ENCODE peak calls at places on chromosome X, in nine cellular contexts. One of them, this sample, is unnamed.
A peak's percentile ranks its signal among the peaks of the same experiment; 100 is the strongest.

GRCh38 chrX:11792461-11793421 is 34.7 kb downstream of the MSL3 start:
- DNase-seq in CD4-positive, alpha-beta T cell: peak; percentile 48
- DNase-seq in lower lobe of right lung: peak; percentile 43
- DNase-seq in HCT116: no peak
- DNase-seq in transverse colon: peak; percentile 35
- DNase-seq in fibroblast of lung: no peak
- DNase-seq in Caco-2: no peak
- DNase-seq in hepatocyte: no peak
- DNase-seq in choroid plexus epithelial cell: no peak
- DNase-seq in this sample: no peak

GRCh38 chrX:13078739-13079444 is 34.5 kb upstream of the FAM9C start:
- DNase-seq in CD4-positive, alpha-beta T cell: no peak
- DNase-seq in lower lobe of right lung: no peak
- DNase-seq in HCT116: no peak
- DNase-seq in transverse colon: peak; percentile 41
- DNase-seq in fibroblast of lung: peak; percentile 83
- DNase-seq in Caco-2: no peak
- DNase-seq in hepatocyte: peak; percentile 57
- DNase-seq in choroid plexus epithelial cell: peak; percentile 94
- DNase-seq in this sample: no peak

GRCh38 chrX:112967903-112968302 is 127.3 kb upstream of the AMOT start:
- DNase-seq in CD4-positive, alpha-beta T cell: no peak
- DNase-seq in lower lobe of right lung: no peak
- DNase-seq in HCT116: no peak
- DNase-seq in transverse colon: no peak
- DNase-seq in fibroblast of lung: no peak
- DNase-seq in Caco-2: peak; percentile 29
- DNase-seq in hepatocyte: no peak
- DNase-seq in choroid plexus epithelial cell: no peak
- DNase-seq in this sample: no peak

GRCh38 chrX:64975989-64976672 is at the start of gene ZC4H2:
- DNase-seq in CD4-positive, alpha-beta T cell: peak; percentile 58
- DNase-seq in lower lobe of right lung: peak; percentile 80
- DNase-seq in HCT116: peak; percentile 54
- DNase-seq in transverse colon: peak; percentile 80
- DNase-seq in fibroblast of lung: peak; percentile 80
- DNase-seq in Caco-2: peak; percentile 71
- DNase-seq in hepatocyte: peak; percentile 77
- DNase-seq in choroid plexus epithelial cell: peak; percentile 82
- DNase-seq in this sample: no peak

GRCh38 chrX:71191253-71191652 is 31.8 kb upstream of the GJB1 start:
- DNase-seq in CD4-positive, alpha-beta T cell: no peak
- DNase-seq in lower lobe of right lung: no peak
- DNase-seq in HCT116: no peak
- DNase-seq in transverse colon: no peak
- DNase-seq in fibroblast of lung: no peak
- DNase-seq in Caco-2: no peak
- DNase-seq in hepatocyte: no peak
- DNase-seq in choroid plexus epithelial cell: no peak
- DNase-seq in this sample: no peak

GRCh38 chrX:39855748-39856129 is 242.0 kb downstream of the BCOR start:
- DNase-seq in CD4-positive, alpha-beta T cell: peak; percentile 71
- DNase-seq in lower lobe of right lung: no peak
- DNase-seq in HCT116: peak; percentile 19
- DNase-seq in transverse colon: peak; percentile 62
- DNase-seq in fibroblast of lung: peak; percentile 15
- DNase-seq in Caco-2: no peak
- DNase-seq in hepatocyte: peak; percentile 63
- DNase-seq in choroid plexus epithelial cell: no peak
- DNase-seq in this sample: no peak

GRCh38 chrX:120840826-120841225 is 34.8 kb downstream of the CT47B1 start:
- DNase-seq in CD4-positive, alpha-beta T cell: no peak
- DNase-seq in lower lobe of right lung: no peak
- DNase-seq in HCT116: no peak
- DNase-seq in transverse colon: no peak
- DNase-seq in fibroblast of lung: no peak
- DNase-seq in Caco-2: no peak
- DNase-seq in hepatocyte: no peak
- DNase-seq in choroid plexus epithelial cell: peak; percentile 83
- DNase-seq in this sample: no peak

GRCh38 chrX:20547649-20548051 is 280.9 kb upstream of the RPS6KA3 start:
- DNase-seq in CD4-positive, alpha-beta T cell: no peak
- DNase-seq in lower lobe of right lung: no peak
- DNase-seq in HCT116: no peak
- DNase-seq in transverse colon: peak; percentile 61
- DNase-seq in fibroblast of lung: peak; percentile 74
- DNase-seq in Caco-2: peak; percentile 31
- DNase-seq in hepatocyte: peak; percentile 50
- DNase-seq in choroid plexus epithelial cell: peak; percentile 64
- DNase-seq in this sample: peak; percentile 9

GRCh38 chrX:153305941-153306464 is 15.6 kb downstream of the PNMA6F start:
- DNase-seq in CD4-positive, alpha-beta T cell: no peak
- DNase-seq in lower lobe of right lung: no peak
- DNase-seq in HCT116: no peak
- DNase-seq in transverse colon: no peak
- DNase-seq in fibroblast of lung: no peak
- DNase-seq in Caco-2: no peak
- DNase-seq in hepatocyte: no peak
- DNase-seq in choroid plexus epithelial cell: no peak
- DNase-seq in this sample: no peak

GRCh38 chrX:46502848-46503247 is 42.4 kb downstream of the ZNF674 start:
- DNase-seq in CD4-positive, alpha-beta T cell: no peak
- DNase-seq in lower lobe of right lung: no peak
- DNase-seq in HCT116: no peak
- DNase-seq in transverse colon: no peak
- DNase-seq in fibroblast of lung: no peak
- DNase-seq in Caco-2: no peak
- DNase-seq in hepatocyte: no peak
- DNase-seq in choroid plexus epithelial cell: no peak
- DNase-seq in this sample: no peak

GRCh38 chrX:18864390-18864920 is 119.5 kb downstream of the PHKA2 start:
- DNase-seq in CD4-positive, alpha-beta T cell: no peak
- DNase-seq in lower lobe of right lung: no peak
- DNase-seq in HCT116: no peak
- DNase-seq in transverse colon: no peak
- DNase-seq in fibroblast of lung: no peak
- DNase-seq in Caco-2: no peak
- DNase-seq in hepatocyte: no peak
- DNase-seq in choroid plexus epithelial cell: no peak
- DNase-seq in this sample: no peak

GRCh38 chrX:23952984-23953907 is 45.4 kb downstream of the CXorf58 start:
- DNase-seq in CD4-positive, alpha-beta T cell: peak; percentile 32
- DNase-seq in lower lobe of right lung: no peak
- DNase-seq in HCT116: no peak
- DNase-seq in transverse colon: no peak
- DNase-seq in fibroblast of lung: no peak
- DNase-seq in Caco-2: no peak
- DNase-seq in hepatocyte: no peak
- DNase-seq in choroid plexus epithelial cell: peak; percentile 15
- DNase-seq in this sample: no peak

GRCh38 chrX:95629737-95630136 is 1054.9 kb upstream of the DIAPH2 start:
- DNase-seq in CD4-positive, alpha-beta T cell: no peak
- DNase-seq in lower lobe of right lung: no peak
- DNase-seq in HCT116: no peak
- DNase-seq in transverse colon: no peak
- DNase-seq in fibroblast of lung: no peak
- DNase-seq in Caco-2: no peak
- DNase-seq in hepatocyte: no peak
- DNase-seq in choroid plexus epithelial cell: no peak
- DNase-seq in this sample: no peak

GRCh38 chrX:19902110-19902509 is 14.7 kb upstream of the SH3KBP1 start:
- DNase-seq in CD4-positive, alpha-beta T cell: no peak
- DNase-seq in lower lobe of right lung: peak; percentile 43
- DNase-seq in HCT116: no peak
- DNase-seq in transverse colon: no peak
- DNase-seq in fibroblast of lung: no peak
- DNase-seq in Caco-2: no peak
- DNase-seq in hepatocyte: no peak
- DNase-seq in choroid plexus epithelial cell: peak; percentile 77
- DNase-seq in this sample: no peak

GRCh38 chrX:13538414-13538813 is 31.0 kb upstream of the EGFL6 start:
- DNase-seq in CD4-positive, alpha-beta T cell: no peak
- DNase-seq in lower lobe of right lung: no peak
- DNase-seq in HCT116: no peak
- DNase-seq in transverse colon: no peak
- DNase-seq in fibroblast of lung: no peak
- DNase-seq in Caco-2: no peak
- DNase-seq in hepatocyte: no peak
- DNase-seq in choroid plexus epithelial cell: no peak
- DNase-seq in this sample: no peak

GRCh38 chrX:68579810-68580209 is 67.7 kb upstream of the STARD8 start:
- DNase-seq in CD4-positive, alpha-beta T cell: no peak
- DNase-seq in lower lobe of right lung: no peak
- DNase-seq in HCT116: no peak
- DNase-seq in transverse colon: no peak
- DNase-seq in fibroblast of lung: no peak
- DNase-seq in Caco-2: no peak
- DNase-seq in hepatocyte: no peak
- DNase-seq in choroid plexus epithelial cell: no peak
- DNase-seq in this sample: no peak

GRCh38 chrX:48540015-48540350 is 469 bp downstream of the TBC1D25 start:
- DNase-seq in CD4-positive, alpha-beta T cell: peak; percentile 52
- DNase-seq in lower lobe of right lung: no peak
- DNase-seq in HCT116: peak; percentile 12
- DNase-seq in transverse colon: peak; percentile 61
- DNase-seq in fibroblast of lung: peak; percentile 28
- DNase-seq in Caco-2: no peak
- DNase-seq in hepatocyte: peak; percentile 70
- DNase-seq in choroid plexus epithelial cell: peak; percentile 61
- DNase-seq in this sample: no peak

GRCh38 chrX:132967049-132967448 is 8.6 kb upstream of the HS6ST2 start:
- DNase-seq in CD4-positive, alpha-beta T cell: no peak
- DNase-seq in lower lobe of right lung: no peak
- DNase-seq in HCT116: no peak
- DNase-seq in transverse colon: no peak
- DNase-seq in fibroblast of lung: no peak
- DNase-seq in Caco-2: no peak
- DNase-seq in hepatocyte: no peak
- DNase-seq in choroid plexus epithelial cell: no peak
- DNase-seq in this sample: no peak

GRCh38 chrX:118736394-118737010 is 9.1 kb downstream of the IL13RA1 start:
- DNase-seq in CD4-positive, alpha-beta T cell: no peak
- DNase-seq in lower lobe of right lung: no peak
- DNase-seq in HCT116: no peak
- DNase-seq in transverse colon: no peak
- DNase-seq in fibroblast of lung: no peak
- DNase-seq in Caco-2: no peak
- DNase-seq in hepatocyte: no peak
- DNase-seq in choroid plexus epithelial cell: no peak
- DNase-seq in this sample: no peak

DNA sequence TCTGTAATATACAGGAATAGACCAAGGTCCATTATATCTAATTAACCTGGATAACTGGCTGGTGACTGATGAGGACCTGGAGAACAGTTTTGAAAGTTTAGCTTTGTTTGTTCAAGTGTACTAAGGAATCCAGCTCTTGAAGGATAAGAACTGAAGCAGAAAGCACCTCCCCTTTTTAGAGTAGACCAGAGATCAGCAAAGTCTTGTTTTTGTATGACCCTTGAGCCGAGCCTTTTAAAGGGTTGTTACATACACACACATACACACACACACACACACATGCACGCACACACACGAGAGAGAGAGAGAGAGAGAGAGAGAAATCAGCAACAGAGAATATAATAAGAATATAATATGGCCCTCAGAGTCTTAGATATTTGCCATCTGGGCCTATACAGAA is 13.0 kb downstream of the MOSPD2 start:
- DNase-seq in CD4-positive, alpha-beta T cell: no peak
- DNase-seq in lower lobe of right lung: no peak
- DNase-seq in HCT116: no peak
- DNase-seq in transverse colon: no peak
- DNase-seq in fibroblast of lung: no peak
- DNase-seq in Caco-2: no peak
- DNase-seq in hepatocyte: peak; percentile 3
- DNase-seq in choroid plexus epithelial cell: no peak
- DNase-seq in this sample: no peak
- TF ChIP-seq CTCF in CD4-positive, alpha-beta T cell: no peak
- TF ChIP-seq CTCF in lower lobe of right lung: no peak
- TF ChIP-seq CTCF in HCT116: no peak
- TF ChIP-seq CTCF in transverse colon: no peak
- TF ChIP-seq CTCF in fibroblast of lung: no peak
- TF ChIP-seq CTCF in Caco-2: no peak
- TF ChIP-seq CTCF in hepatocyte: no peak
- TF ChIP-seq CTCF in choroid plexus epithelial cell: no peak
- TF ChIP-seq CTCF in this sample: no peak

DNA sequence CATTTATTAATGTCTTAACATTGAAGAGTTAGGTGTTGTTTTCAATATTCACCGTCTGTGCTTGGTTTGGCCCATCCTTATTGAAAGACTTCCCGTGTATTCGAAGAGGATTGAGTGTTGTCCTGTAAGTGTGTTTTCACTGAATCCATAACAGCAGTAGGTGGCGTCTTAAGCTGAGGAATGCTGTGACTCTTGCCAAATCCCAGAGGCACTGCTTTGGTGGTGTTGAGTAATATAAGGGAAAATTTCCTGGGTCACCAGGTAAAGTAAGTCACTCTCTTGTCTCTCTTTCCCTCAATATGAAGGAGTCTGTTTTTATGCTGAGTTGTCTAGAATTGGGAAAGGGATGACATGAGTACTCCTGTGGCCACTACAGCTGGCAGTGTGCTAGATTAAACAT is 146.8 kb upstream of the ZXDB start:
- DNase-seq in CD4-positive, alpha-beta T cell: no peak
- DNase-seq in lower lobe of right lung: no peak
- DNase-seq in HCT116: no peak
- DNase-seq in transverse colon: no peak
- DNase-seq in fibroblast of lung: no peak
- DNase-seq in Caco-2: no peak
- DNase-seq in hepatocyte: no peak
- DNase-seq in choroid plexus epithelial cell: no peak
- DNase-seq in this sample: no peak
- TF ChIP-seq CTCF in CD4-positive, alpha-beta T cell: no peak
- TF ChIP-seq CTCF in lower lobe of right lung: no peak
- TF ChIP-seq CTCF in HCT116: no peak
- TF ChIP-seq CTCF in transverse colon: no peak
- TF ChIP-seq CTCF in fibroblast of lung: no peak
- TF ChIP-seq CTCF in Caco-2: no peak
- TF ChIP-seq CTCF in hepatocyte: no peak
- TF ChIP-seq CTCF in choroid plexus epithelial cell: no peak
- TF ChIP-seq CTCF in this sample: no peak

GRCh38 chrX:1720826-1721225 is 106.0 kb downstream of the ASMT start:
- DNase-seq in CD4-positive, alpha-beta T cell: no peak
- DNase-seq in lower lobe of right lung: no peak
- DNase-seq in HCT116: no peak
- DNase-seq in transverse colon: no peak
- DNase-seq in fibroblast of lung: no peak
- DNase-seq in Caco-2: no peak
- DNase-seq in hepatocyte: no peak
- DNase-seq in choroid plexus epithelial cell: no peak
- DNase-seq in this sample: no peak
- TF ChIP-seq CTCF in CD4-positive, alpha-beta T cell: no peak
- TF ChIP-seq CTCF in lower lobe of right lung: no peak
- TF ChIP-seq CTCF in HCT116: no peak
- TF ChIP-seq CTCF in transverse colon: no peak
- TF ChIP-seq CTCF in fibroblast of lung: no peak
- TF ChIP-seq CTCF in Caco-2: no peak
- TF ChIP-seq CTCF in hepatocyte: no peak
- TF ChIP-seq CTCF in choroid plexus epithelial cell: no peak
- TF ChIP-seq CTCF in this sample: no peak

DNA sequence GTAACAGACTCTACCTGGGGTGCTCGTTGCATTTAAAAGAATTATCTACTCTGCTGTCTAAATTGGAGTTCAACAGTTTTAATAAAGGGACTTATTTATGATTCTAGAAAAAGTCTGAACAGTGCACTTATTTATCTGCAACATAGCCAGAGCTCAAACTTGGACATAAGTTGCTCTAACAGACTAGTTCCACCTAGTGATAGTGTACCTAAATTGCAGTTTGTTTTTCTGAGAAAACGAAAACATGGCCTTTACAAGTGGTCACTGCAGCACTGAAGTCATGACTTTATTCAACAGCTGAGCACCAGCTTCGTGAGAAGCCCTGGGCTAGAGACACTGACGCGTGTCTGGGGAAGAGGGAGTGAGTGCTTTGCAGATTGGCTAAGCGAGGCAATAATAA is 77.3 kb upstream of the IGSF1 start:
- DNase-seq in CD4-positive, alpha-beta T cell: no peak
- DNase-seq in lower lobe of right lung: no peak
- DNase-seq in HCT116: no peak
- DNase-seq in transverse colon: no peak
- DNase-seq in fibroblast of lung: peak; percentile 11
- DNase-seq in Caco-2: no peak
- DNase-seq in hepatocyte: peak; percentile 20
- DNase-seq in choroid plexus epithelial cell: no peak
- DNase-seq in this sample: no peak
- TF ChIP-seq CTCF in CD4-positive, alpha-beta T cell: no peak
- TF ChIP-seq CTCF in lower lobe of right lung: no peak
- TF ChIP-seq CTCF in HCT116: no peak
- TF ChIP-seq CTCF in transverse colon: no peak
- TF ChIP-seq CTCF in fibroblast of lung: no peak
- TF ChIP-seq CTCF in Caco-2: no peak
- TF ChIP-seq CTCF in hepatocyte: peak; percentile 33
- TF ChIP-seq CTCF in choroid plexus epithelial cell: no peak
- TF ChIP-seq CTCF in this sample: no peak

This sample was measured in thoracic aorta.